ENCODE peak calls at places on chromosomes 12 and 14, in six cellular contexts. M, A, F, Z, X and D are unnamed samples.

GRCh38 chr12:27500546-27500945 is 23.5 kb upstream of the PPFIBP1 start:
- DNase-seq in F (no peak), A (no peak), X (no peak), Z (no peak), M (no peak), D (no peak)

GRCh38 chr14:104442611-104443390 is 136.8 kb upstream of the C14orf180 start:
- DNase-seq in A (peak), F (no peak), M (no peak), X (no peak), Z (no peak), D (no peak)

GRCh38 chr12:21576431-21576830 is 28.2 kb downstream of the GYS2 start:
- DNase-seq in Z (no peak), A (no peak), F (no peak), M (no peak), X (no peak), D (no peak)

GRCh38 chr12:119877639-119877948 is 474 bp upstream of the CIT start:
- DNase-seq in X (no peak), A (no peak), F (no peak), M (no peak), Z (no peak), D (no peak)

GRCh38 chr14:73850940-73851339 is 691 bp upstream of the PTGR2 start:
- DNase-seq in F (no peak), X (no peak), A (no peak), M (no peak), Z (no peak), D (peak)

GRCh38 chr14:102323102-102323501 is 3.6 kb downstream of the ZNF839 start:
- DNase-seq in F (peak), X (no peak), M (peak), A (no peak), Z (no peak), D (peak)

GRCh38 chr14:74425525-74426201 is 347 bp downstream of the SYNDIG1L start:
- DNase-seq in A (peak), M (peak), X (no peak), F (no peak), Z (peak), D (no peak)

GRCh38 chr12:95574799-95575452 is 23.6 kb upstream of the USP44 start:
- DNase-seq in F (peak), M (no peak), Z (peak), A (no peak), X (no peak), D (peak)

GRCh38 chr14:35155962-35156361 is 33.6 kb downstream of the PRORP start:
- DNase-seq in A (no peak), M (no peak), Z (no peak), X (no peak), F (no peak), D (no peak)

GRCh38 chr12:107492393-107493134 is 193.0 kb upstream of the PWP1 start:
- DNase-seq in F (no peak), Z (no peak), M (no peak), X (no peak), A (no peak), D (peak)

GRCh38 chr12:106085213-106085612 is 53.5 kb downstream of the NUAK1 start:
- DNase-seq in M (no peak), Z (no peak), F (no peak), A (no peak), X (no peak), D (no peak)

GRCh38 chr12:109766251-109766778 is 52.7 kb downstream of the FAM222A start:
- DNase-seq in M (no peak), X (no peak), A (peak), F (no peak), Z (no peak), D (no peak)

GRCh38 chr14:67618617-67619063 is 1.1 kb upstream of the ARG2 start:
- DNase-seq in Z (peak), A (no peak), M (no peak), X (no peak), F (no peak), D (peak)

GRCh38 chr14:59067135-59067894 is 121.2 kb upstream of the DAAM1 start:
- DNase-seq in F (no peak), X (no peak), A (no peak), M (no peak), Z (no peak), D (no peak)

GRCh38 chr14:94571395-94571794 is 9.8 kb upstream of the SERPINA5 start:
- DNase-seq in X (no peak), A (no peak), Z (no peak), M (no peak), F (no peak), D (no peak)

GRCh38 chr14:60327447-60328331 is 78.7 kb downstream of the PPM1A start:
- DNase-seq in Z (no peak), F (no peak), A (peak), M (peak), X (peak), D (no peak)

DNA sequence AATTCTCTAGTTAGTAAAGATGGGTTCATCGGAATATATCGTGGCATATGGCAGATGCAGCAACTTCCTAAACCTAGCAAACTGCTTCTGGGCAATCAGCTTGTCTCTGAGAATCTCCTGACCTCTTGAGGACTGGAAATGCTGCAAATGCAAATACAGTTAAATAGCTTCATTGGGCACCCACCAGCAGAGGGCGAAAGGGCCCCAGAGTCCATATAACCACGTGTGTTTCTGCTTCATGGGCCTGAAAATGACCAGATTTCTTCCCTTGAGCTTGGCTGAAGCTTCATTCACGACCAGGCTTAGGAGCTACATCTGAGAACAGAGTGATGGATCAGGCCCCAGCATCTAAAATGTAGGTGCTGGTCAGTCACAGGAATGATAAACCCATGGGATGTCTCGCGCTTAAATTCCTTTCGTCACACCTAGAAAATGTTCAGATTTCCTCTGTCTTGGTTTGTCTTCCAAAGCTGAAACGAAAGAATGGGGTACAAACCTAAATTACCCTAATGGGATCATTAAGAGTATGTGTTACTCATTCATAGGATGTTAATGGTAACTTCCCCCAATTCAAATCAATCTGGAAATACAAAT is 1482.5 kb upstream of the TMEM132C start:
- DNase-seq in M (peak), X (no peak), F (peak), Z (peak), A (peak), D (peak)
- TF ChIP-seq ATF3 in M (no peak), X (no peak), F (no peak), Z (no peak), A (no peak), D (no peak)

GRCh38 chr12:53754633-53755261 is 3.0 kb upstream of the CISTR start:
- DNase-seq in F (no peak), X (no peak), A (no peak), M (no peak), Z (no peak), D (no peak)
- TF ChIP-seq ATF3 in F (no peak), X (no peak), A (no peak), M (no peak), Z (no peak), D (no peak)

GRCh38 chr14:22995889-22996611 is 13.7 kb upstream of the AJUBA start:
- DNase-seq in F (no peak), Z (no peak), X (no peak), M (no peak), A (no peak), D (no peak)

GRCh38 chr14:22996823-22997301 is 13.1 kb downstream of the C14orf93 start:
- DNase-seq in M (no peak), A (no peak), F (no peak), Z (no peak), X (no peak), D (no peak)

GRCh38 chr14:23000860-23001259 is 9.1 kb downstream of the C14orf93 start:
- DNase-seq in M (no peak), A (no peak), Z (no peak), X (no peak), F (no peak), D (no peak)

GRCh38 chr14:22997676-22998323 is 12.1 kb downstream of the C14orf93 start:
- DNase-seq in Z (no peak), M (no peak), F (no peak), A (no peak), X (no peak), D (no peak)

DNA sequence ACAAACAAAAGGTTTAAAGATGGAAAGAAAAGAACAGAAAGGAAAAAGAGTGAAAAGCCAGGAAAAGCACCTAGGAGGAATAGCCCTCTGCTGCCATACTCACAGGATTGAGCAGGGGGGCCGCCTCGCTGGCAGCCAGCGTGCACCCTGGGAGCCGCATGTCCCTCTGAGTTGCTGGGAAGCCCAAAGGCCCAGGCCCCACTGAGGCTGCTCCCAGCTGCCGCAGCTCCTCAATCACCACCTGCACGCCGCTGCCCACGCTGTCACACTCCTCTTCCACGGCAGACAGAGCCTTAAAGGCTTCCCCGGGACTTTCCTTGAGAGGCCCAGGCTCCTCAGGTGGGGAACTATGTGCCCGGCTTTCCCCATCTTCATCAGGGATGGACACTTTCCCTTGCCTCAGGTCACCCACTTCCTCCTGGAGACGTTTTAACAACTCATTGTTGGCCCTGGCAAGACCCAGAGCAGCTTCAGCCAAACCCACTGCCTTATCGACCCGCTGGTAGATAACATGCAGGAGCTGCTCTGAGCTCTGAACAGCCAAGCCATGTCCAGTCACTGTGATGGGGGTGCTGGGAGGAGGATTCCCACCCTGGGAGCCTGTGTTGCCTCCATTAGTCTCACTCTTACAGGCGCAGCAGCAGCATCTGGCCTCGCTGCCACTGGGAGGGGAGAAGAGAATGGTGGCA is 11.5 kb downstream of the C14orf93 start:
- DNase-seq in M (no peak), F (no peak), A (no peak), X (no peak), Z (no peak), D (no peak)
- TF ChIP-seq ATF3 in M (no peak), F (no peak), A (no peak), X (no peak), Z (no peak), D (no peak)

GRCh38 chr12:75579552-75579951 is 68.1 kb upstream of the KRR1 start:
- DNase-seq in X (no peak), A (no peak), M (no peak), Z (no peak), F (no peak), D (no peak)

GRCh38 chr12:75578546-75578945 is 67.1 kb upstream of the KRR1 start:
- DNase-seq in A (no peak), X (no peak), F (no peak), M (no peak), Z (no peak), D (peak)
- TF ChIP-seq ATF3 in A (no peak), X (no peak), F (no peak), M (no peak), Z (no peak), D (no peak)

DNA sequence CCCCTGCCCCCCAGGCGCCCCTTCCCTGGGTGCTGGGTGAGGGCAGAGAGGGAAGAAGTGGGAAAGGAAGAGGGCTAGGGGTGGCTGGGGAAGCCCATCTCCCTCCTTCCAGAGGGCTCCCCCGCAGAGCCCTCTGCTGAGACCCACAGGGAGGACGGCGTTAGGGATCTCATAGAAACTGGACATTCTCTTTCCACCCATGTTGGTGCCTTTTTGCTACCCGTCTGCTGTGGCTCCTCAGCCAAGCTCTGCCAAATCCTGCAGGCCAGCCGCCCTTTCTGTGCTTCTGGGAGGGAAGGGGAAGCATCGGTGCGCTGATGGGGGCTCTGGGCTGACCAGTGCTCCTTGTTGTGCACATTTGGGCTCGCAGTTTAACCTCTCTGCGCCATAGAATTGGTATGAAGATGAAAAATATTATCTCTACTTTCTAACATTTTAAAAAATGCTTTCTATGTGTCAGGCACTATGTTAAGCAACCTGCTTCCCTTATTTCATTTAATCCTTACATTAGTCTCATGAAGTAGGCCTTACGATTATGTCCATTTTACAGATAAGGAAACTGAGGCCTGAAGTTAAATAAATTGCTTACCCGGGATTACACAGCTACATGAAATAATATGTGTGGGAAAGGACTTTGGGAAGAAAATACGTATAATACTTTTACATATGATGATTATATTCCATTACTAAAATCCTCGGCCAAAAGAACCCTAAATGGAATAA is 981 bp downstream of the SLC48A1 start:
- DNase-seq in A (no peak), M (no peak), F (no peak), X (no peak), Z (no peak), D (no peak)
- TF ChIP-seq ATF3 in A (no peak), M (no peak), F (no peak), X (no peak), Z (no peak), D (no peak)

GRCh38 chr12:67026847-67027246 is 242.3 kb upstream of the CAND1 start:
- DNase-seq in A (no peak), X (no peak), M (no peak), F (no peak), Z (no peak), D (no peak)

GRCh38 chr12:67025543-67026114 is 243.5 kb upstream of the CAND1 start:
- DNase-seq in X (no peak), F (no peak), Z (peak), A (peak), M (peak), D (peak)
- TF ChIP-seq ATF3 in X (no peak), F (no peak), Z (no peak), A (no peak), M (no peak), D (no peak)

DNA sequence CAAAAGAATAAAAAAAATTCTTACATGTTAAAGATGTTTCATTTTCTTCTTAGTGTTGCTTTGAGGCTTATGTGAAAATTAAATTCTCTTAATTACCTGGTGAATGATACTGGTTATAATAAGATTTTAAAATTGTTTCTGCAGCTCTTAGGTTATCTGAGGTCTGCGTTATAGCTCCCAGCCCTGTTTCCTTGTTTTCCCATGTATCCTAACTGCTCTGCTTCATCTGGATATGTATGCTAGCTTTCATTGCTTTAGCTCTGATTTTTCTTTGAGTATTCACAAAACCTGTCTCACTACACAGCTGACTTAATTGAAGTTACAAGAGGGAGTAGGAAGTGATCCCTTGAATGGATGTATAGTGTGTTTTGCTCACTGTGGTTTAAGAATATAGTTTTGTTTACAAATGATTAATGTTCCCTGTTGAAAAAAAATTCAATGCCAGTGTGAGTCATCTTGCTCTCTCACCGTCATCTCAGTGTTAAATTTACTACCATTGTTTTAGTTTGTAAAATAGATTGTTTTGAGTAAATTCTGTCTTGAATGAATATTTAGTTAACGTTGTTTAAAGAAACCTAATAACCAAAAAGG is 26.8 kb downstream of the CPSF6 start:
- DNase-seq in A (no peak), M (no peak), X (no peak), F (no peak), Z (no peak), D (no peak)
- TF ChIP-seq ATF3 in A (no peak), M (no peak), X (no peak), F (no peak), Z (no peak), D (no peak)